ENCODE peak calls at places on chromosomes 3 and 15, in seven cellular contexts. Z, K, V, L, F, I and M are unnamed samples.

GRCh38 chr3:120468635-120469295 is 18.0 kb upstream of the FSTL1 start:
- DNase-seq in Z (no peak), K (no peak), V (no peak), L (no peak), F (peak; percentile 95), I (no peak), M (peak; percentile 95)

GRCh38 chr15:37921527-37922385 is 12.7 kb upstream of the TMCO5A start:
- DNase-seq in Z (no peak), K (no peak), V (no peak), L (peak; percentile 33), F (no peak), I (no peak), M (no peak)

GRCh38 chr3:171101982-171102610 is 75.6 kb upstream of the SLC2A2 start:
- DNase-seq in Z (peak; percentile 52), K (no peak), V (no peak), L (peak; percentile 81), F (no peak), I (no peak), M (no peak)

GRCh38 chr3:71006810-71007785 is 576.4 kb downstream of the FOXP1 start:
- DNase-seq in Z (no peak), K (no peak), V (no peak), L (no peak), F (peak; percentile 82), I (no peak), M (peak; percentile 68)

GRCh38 chr3:182241777-182242556 is 530.2 kb downstream of the SOX2 start:
- DNase-seq in Z (peak; percentile 24), K (peak; percentile 67), V (no peak), L (no peak), F (no peak), I (no peak), M (no peak)

GRCh38 chr3:43144811-43145490 is 39.1 kb upstream of the POMGNT2 start:
- DNase-seq in Z (no peak), K (no peak), V (no peak), L (peak; percentile 59), F (peak; percentile 19), I (no peak), M (no peak)

GRCh38 chr3:43034200-43034599 is 55.1 kb downstream of the GASK1A start:
- DNase-seq in Z (no peak), K (no peak), V (no peak), L (no peak), F (no peak), I (no peak), M (no peak)

GRCh38 chr3:60475096-60475495 is 776.2 kb downstream of the FHIT start:
- DNase-seq in Z (no peak), K (no peak), V (no peak), L (no peak), F (no peak), I (no peak), M (no peak)

GRCh38 chr3:174376346-174376745 is 482.8 kb upstream of the NAALADL2 start:
- DNase-seq in Z (peak; percentile 11), K (no peak), V (no peak), L (peak; percentile 46), F (no peak), I (no peak), M (no peak)

GRCh38 chr3:106249159-106249558 is 380.3 kb upstream of the CBLB start:
- DNase-seq in Z (peak; percentile 52), K (no peak), V (no peak), L (peak; percentile 81), F (no peak), I (no peak), M (peak; percentile 17)

GRCh38 chr3:106241593-106241992 is 372.8 kb upstream of the CBLB start:
- DNase-seq in Z (no peak), K (no peak), V (no peak), L (no peak), F (peak; percentile 6), I (no peak), M (no peak)

GRCh38 chr3:106247902-106248684 is 379.3 kb upstream of the CBLB start:
- DNase-seq in Z (no peak), K (no peak), V (no peak), L (peak; percentile 17), F (no peak), I (no peak), M (peak; percentile 35)

GRCh38 chr3:106242779-106243178 is 374.0 kb upstream of the CBLB start:
- DNase-seq in Z (no peak), K (no peak), V (no peak), L (no peak), F (no peak), I (no peak), M (no peak)

DNA sequence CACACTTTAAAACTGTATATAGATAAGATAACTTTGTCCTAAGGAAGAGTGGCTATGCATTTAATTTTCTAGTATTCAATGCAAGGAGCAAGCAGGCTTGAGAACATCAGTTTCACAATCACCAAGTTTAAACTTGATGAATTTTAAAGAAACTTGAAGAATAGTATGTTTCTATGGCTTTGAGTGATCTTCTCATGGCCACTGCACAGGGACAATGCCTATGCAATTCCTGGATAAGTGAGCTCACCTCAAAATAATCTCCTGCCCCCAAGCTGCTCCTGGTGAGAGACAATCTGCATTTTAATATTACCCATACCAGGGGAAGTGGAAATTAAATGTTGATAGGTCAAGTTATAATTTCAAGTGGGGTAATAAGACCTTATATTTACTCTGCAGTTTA is 376.6 kb upstream of the CBLB start:
- DNase-seq in Z (no peak), K (no peak), V (no peak), L (no peak), F (peak; percentile 38), I (no peak), M (no peak)
- H3K18ac ChIP-seq in Z (no peak overlapping the region), K (no peak overlapping the region), V (no peak overlapping the region), L (no peak overlapping the region), F (no peak overlapping the region), I (no peak overlapping the region), M (no peak overlapping the region)

DNA sequence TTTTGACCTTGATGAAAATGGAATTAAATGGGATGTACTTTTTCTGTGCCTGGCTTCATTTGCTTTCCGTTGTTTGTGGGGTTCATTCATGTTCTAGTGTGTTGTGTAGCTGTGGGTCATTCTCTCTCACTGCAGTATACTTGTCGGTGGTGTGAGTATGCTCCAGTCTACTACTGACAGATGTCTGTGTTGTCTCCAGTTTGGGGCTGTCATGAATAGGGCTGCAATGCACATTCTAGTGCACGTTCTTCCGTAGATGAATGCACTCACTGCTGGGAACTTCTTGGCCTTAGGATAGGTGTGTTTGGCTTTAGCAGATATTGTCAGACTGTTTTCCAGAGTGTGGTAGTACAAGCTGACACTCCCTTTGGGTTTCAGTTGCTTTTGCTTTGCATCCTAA is 1.7 kb upstream of the SLC6A20 start:
- DNase-seq in Z (no peak), K (no peak), V (no peak), L (no peak), F (no peak), I (no peak), M (no peak)
- H3K18ac ChIP-seq in Z (no peak overlapping the region), K (no peak overlapping the region), V (no peak overlapping the region), L (no peak overlapping the region), F (no peak overlapping the region), I (no peak overlapping the region), M (no peak overlapping the region)

GRCh38 chr3:13689373-13690265 is 140.7 kb downstream of the FBLN2 start:
- DNase-seq in Z (no peak), K (no peak), V (no peak), L (no peak), F (no peak), I (no peak), M (no peak)
- H3K18ac ChIP-seq in Z (no peak overlapping the region), K (peak overlapping the region; percentile 9), V (no peak overlapping the region), L (no peak overlapping the region), F (no peak overlapping the region), I (no peak overlapping the region), M (no peak overlapping the region)

GRCh38 chr3:185847506-185847905 is 22.7 kb upstream of the IGF2BP2 start:
- DNase-seq in Z (no peak), K (no peak), V (no peak), L (no peak), F (no peak), I (no peak), M (no peak)
- H3K18ac ChIP-seq in Z (no peak overlapping the region), K (no peak overlapping the region), V (no peak overlapping the region), L (no peak overlapping the region), F (no peak overlapping the region), I (no peak overlapping the region), M (no peak overlapping the region)

DNA sequence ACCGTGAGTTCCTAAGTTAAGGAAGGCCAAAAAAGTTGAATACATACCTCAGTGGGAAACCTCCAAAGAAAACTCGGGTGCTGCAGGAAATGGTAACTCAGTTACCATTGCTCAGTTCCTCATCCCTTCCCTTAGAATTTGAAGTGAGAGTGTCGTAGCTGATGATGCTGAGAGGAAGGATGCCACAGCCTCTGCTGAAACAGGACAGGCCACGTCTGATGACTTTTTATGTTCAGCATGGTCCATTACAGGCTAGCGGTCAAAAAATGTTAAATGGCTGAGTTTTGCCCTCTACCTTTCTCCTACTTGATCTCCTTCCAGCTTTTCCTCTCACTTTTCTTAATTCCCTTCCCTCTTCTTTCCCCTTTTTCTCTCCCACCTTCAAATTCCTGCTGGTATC is 135.5 kb downstream of the GHSR start:
- DNase-seq in Z (no peak), K (no peak), V (no peak), L (no peak), F (no peak), I (no peak), M (no peak)
- H3K18ac ChIP-seq in Z (no peak overlapping the region), K (no peak overlapping the region), V (no peak overlapping the region), L (no peak overlapping the region), F (no peak overlapping the region), I (no peak overlapping the region), M (no peak overlapping the region)